ENCODE peak calls at places on chromosomes 2 and 18, in nine cellular contexts. P, L, A, K, I, S, U, W and G are unnamed samples.

GRCh38 chr2:8558096-8558495 is 123.8 kb upstream of the ID2 start:
- DNase-seq in P (no peak), L (no peak), A (no peak), K (no peak), I (no peak), S (no peak), U (no peak), W (no peak), G (no peak)

GRCh38 chr2:143034292-143035074 is 94.7 kb upstream of the ARHGAP15 start:
- DNase-seq in P (peak), L (peak), A (peak), K (peak), I (peak), S (no peak), U (peak), W (peak), G (peak)

GRCh38 chr18:6729247-6730091 is at the start of gene ARHGAP28:
- DNase-seq in P (peak), L (peak), A (no peak), K (no peak), I (peak), S (no peak), U (peak), W (peak), G (peak)

GRCh38 chr2:23480991-23481797 is 96.2 kb downstream of the KLHL29 start:
- DNase-seq in P (no peak), L (peak), A (no peak), K (no peak), I (peak), S (no peak), U (no peak), W (peak), G (peak)

GRCh38 chr2:154130821-154131220 is 259.1 kb downstream of the GALNT13 start:
- DNase-seq in P (no peak), L (no peak), A (no peak), K (no peak), I (peak), S (no peak), U (no peak), W (no peak), G (no peak)

GRCh38 chr18:56381151-56381550 is 257.2 kb downstream of the TXNL1 start:
- DNase-seq in P (no peak), L (no peak), A (no peak), K (no peak), I (no peak), S (no peak), U (no peak), W (no peak), G (no peak)

GRCh38 chr18:76453057-76453561 is 41.9 kb downstream of the ZNF516 start:
- DNase-seq in P (no peak), L (no peak), A (no peak), K (no peak), I (no peak), S (peak), U (no peak), W (no peak), G (no peak)

GRCh38 chr2:60358471-60358870 is 195.0 kb downstream of the BCL11A start:
- DNase-seq in P (no peak), L (no peak), A (no peak), K (no peak), I (no peak), S (no peak), U (no peak), W (no peak), G (no peak)

GRCh38 chr2:207333599-207334308 is 168.0 kb upstream of the KLF7 start:
- DNase-seq in P (no peak), L (no peak), A (no peak), K (no peak), I (peak), S (no peak), U (no peak), W (peak), G (peak)

GRCh38 chr2:99488999-99489757 is 639 bp downstream of the REV1 start:
- DNase-seq in P (peak), L (peak), A (peak), K (peak), I (peak), S (no peak), U (peak), W (peak), G (peak)

GRCh38 chr18:62539284-62540168 is 16.7 kb downstream of the ZCCHC2 start:
- DNase-seq in P (no peak), L (no peak), A (no peak), K (no peak), I (no peak), S (no peak), U (no peak), W (no peak), G (no peak)

GRCh38 chr2:100673115-100673514 is 110.3 kb downstream of the PDCL3 start:
- DNase-seq in P (no peak), L (no peak), A (no peak), K (no peak), I (no peak), S (no peak), U (no peak), W (no peak), G (no peak)

GRCh38 chr2:97267411-97268074 is 154.6 kb downstream of the ANKRD36 start:
- DNase-seq in P (no peak), L (peak), A (no peak), K (no peak), I (no peak), S (peak), U (no peak), W (peak), G (peak)

GRCh38 chr18:48944634-48945033 is 6.1 kb downstream of the SMAD7 start:
- DNase-seq in P (no peak), L (no peak), A (no peak), K (no peak), I (no peak), S (no peak), U (no peak), W (no peak), G (peak)

GRCh38 chr2:231418820-231419640 is 23.5 kb downstream of the B3GNT7 start:
- DNase-seq in P (no peak), L (no peak), A (no peak), K (no peak), I (no peak), S (no peak), U (no peak), W (no peak), G (no peak)

GRCh38 chr2:182426082-182426914 is 538 bp downstream of the PDE1A start:
- DNase-seq in P (no peak), L (no peak), A (no peak), K (no peak), I (peak), S (no peak), U (no peak), W (no peak), G (no peak)